ENCODE peak calls at places on chromosome 22, in five cellular contexts. I is hepatocyte; Z is CD8-positive, alpha-beta T cell; E is tibial nerve; Q is suprapubic skin. P is an unnamed sample. For H3K27me3, the result is how much of the 10 kb centered on the place peaks cover.

GRCh38 chr22:19275919-19276600 is 15.5 kb downstream of the CLTCL1 start:
- DNase-seq in I (no peak), Q (no peak), Z (no peak), E (no peak), P (no peak)

GRCh38 chr22:31947296-31947695 is 3.0 kb downstream of the YWHAH start:
- DNase-seq in I (no peak), Q (no peak), E (no peak), Z (no peak), P (no peak)

GRCh38 chr22:19902245-19902699 is 39.3 kb upstream of the COMT start:
- DNase-seq in Q (no peak), I (no peak), Z (no peak), E (no peak), P (no peak)

GRCh38 chr22:23565288-23565941 is 14.7 kb downstream of the IGLL1 start:
- DNase-seq in E (no peak), I (peak), Q (peak), Z (no peak), P (peak)

GRCh38 chr22:50399751-50400331 is 56.7 kb downstream of the PPP6R2 start:
- DNase-seq in Z (no peak), E (no peak), I (peak), Q (no peak), P (peak)

GRCh38 chr22:28021998-28022660 is 103.1 kb upstream of the PITPNB start:
- DNase-seq in E (no peak), Z (no peak), Q (peak), I (no peak), P (no peak)

GRCh38 chr22:47171441-47172221 is 409.2 kb downstream of the TBC1D22A start:
- DNase-seq in Z (no peak), E (peak), Q (peak), I (no peak), P (no peak)

GRCh38 chr22:32475428-32476010 is 908 bp downstream of the FBXO7 start:
- DNase-seq in Z (peak), Q (no peak), I (peak), E (no peak), P (peak)

GRCh38 chr22:47194476-47195155 is 432.2 kb downstream of the TBC1D22A start:
- DNase-seq in Z (peak), I (no peak), Q (peak), E (peak), P (no peak)

GRCh38 chr22:32830473-32830872 is 29.0 kb downstream of the TIMP3 start:
- DNase-seq in Z (no peak), I (no peak), E (no peak), Q (peak), P (no peak)

GRCh38 chr22:27163162-27164137 is 506.1 kb downstream of the MIAT start:
- DNase-seq in I (no peak), Z (no peak), E (no peak), Q (no peak), P (no peak)

GRCh38 chr22:20258584-20259335 is 9.4 kb downstream of the RTN4R start:
- DNase-seq in I (no peak), E (no peak), Q (no peak), Z (no peak), P (no peak)

GRCh38 chr22:24175160-24175808 is 6.0 kb upstream of the SUSD2 start:
- DNase-seq in I (peak), E (peak), Z (peak), Q (peak), P (peak)

GRCh38 chr22:22449819-22450218 is 58.7 kb downstream of the ZNF280B start:
- DNase-seq in I (no peak), E (no peak), Q (no peak), Z (no peak), P (no peak)

GRCh38 chr22:22452211-22452610 is 56.3 kb downstream of the ZNF280B start:
- DNase-seq in Z (no peak), E (no peak), I (no peak), Q (no peak), P (no peak)

GRCh38 chr22:22454997-22455396 is 53.5 kb downstream of the ZNF280B start:
- DNase-seq in E (no peak), Z (no peak), I (no peak), Q (no peak), P (no peak)

GRCh38 chr22:22450343-22450839 is 58.2 kb downstream of the ZNF280B start:
- DNase-seq in Z (no peak), E (peak), I (no peak), Q (no peak), P (no peak)

GRCh38 chr22:22452996-22453686 is 55.4 kb downstream of the ZNF280B start:
- DNase-seq in I (no peak), Q (no peak), E (no peak), Z (no peak), P (no peak)
- H3K27me3 ChIP-seq in I (under half), Q (under half), E (under half), Z (under half), P (under half)

GRCh38 chr22:49108636-49109315 is 718.9 kb downstream of the BRD1 start:
- DNase-seq in Q (no peak), E (no peak), I (no peak), Z (no peak), P (no peak)
- H3K27me3 ChIP-seq in Q (under half), E (under half), I (under half), Z (under half), P (under half)

DNA sequence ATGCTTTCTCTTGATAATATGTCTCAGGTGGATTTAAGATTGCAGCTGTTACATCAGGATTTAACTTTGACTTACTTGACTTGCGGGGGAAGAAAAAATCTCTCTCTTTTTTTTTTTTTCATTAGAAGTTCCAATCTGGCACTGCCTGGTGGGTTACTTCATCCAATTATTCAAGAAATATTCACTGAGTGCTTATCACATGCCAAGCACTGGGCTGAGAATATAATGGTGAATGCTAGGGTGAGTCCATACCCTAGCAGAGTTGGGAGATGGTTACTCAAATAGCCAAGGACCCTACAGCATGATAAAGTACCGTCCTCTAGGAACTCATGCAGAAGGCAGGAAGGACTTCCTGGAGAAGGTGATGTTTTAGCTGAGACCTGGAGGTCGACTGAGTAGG is 57.9 kb upstream of the EIF3D start:
- DNase-seq in Z (no peak), Q (no peak), E (no peak), I (no peak), P (no peak)
- H3K27me3 ChIP-seq in Z (under half), Q (under half), E (under half), I (under half), P (under half)

GRCh38 chr22:45426387-45426786 is 12.9 kb downstream of the RIBC2 start:
- DNase-seq in I (no peak), Q (peak), Z (no peak), E (no peak), P (no peak)

GRCh38 chr22:45425101-45425500 is 11.6 kb downstream of the RIBC2 start:
- DNase-seq in Z (peak), E (no peak), I (peak), Q (peak), P (no peak)

GRCh38 chr22:45427114-45427513 is 13.6 kb downstream of the RIBC2 start:
- DNase-seq in Z (no peak), E (no peak), I (no peak), Q (no peak), P (no peak)

GRCh38 chr22:45424241-45424731 is 10.8 kb downstream of the RIBC2 start:
- DNase-seq in Q (peak), Z (no peak), E (no peak), I (no peak), P (no peak)

GRCh38 chr22:45425531-45426265 is 12.2 kb downstream of the RIBC2 start:
- DNase-seq in Q (peak), E (no peak), Z (no peak), I (no peak), P (no peak)
- H3K27me3 ChIP-seq in Q (under half), E (under half), Z (under half), I (under half), P (under half)

DNA sequence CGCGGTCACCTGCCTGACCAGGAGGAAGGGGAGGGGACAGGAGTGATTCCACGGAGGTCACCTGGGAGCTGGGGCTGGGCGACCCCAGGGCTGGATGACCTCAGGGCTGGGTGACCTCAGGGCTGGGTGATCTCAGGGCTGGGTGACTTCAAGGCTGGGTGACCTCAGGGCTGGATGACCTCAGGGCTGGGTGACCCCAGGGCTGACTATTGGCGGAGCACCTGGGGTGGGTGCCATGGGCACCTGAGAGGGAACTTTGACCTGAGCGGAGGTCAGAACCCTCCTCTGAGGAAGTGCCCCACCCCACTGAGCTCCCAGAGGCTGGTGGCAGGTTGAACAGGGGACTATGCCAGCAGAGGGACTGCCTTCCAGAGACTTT is 11.8 kb upstream of the MPPED1 start:
- DNase-seq in I (no peak), Q (no peak), E (no peak), Z (no peak), P (no peak)
- H3K27me3 ChIP-seq in I (under half), Q (half or more), E (under half), Z (under half), P (under half)

GRCh38 chr22:41912338-41913039 is 2.4 kb downstream of the SHISA8 start:
- DNase-seq in I (no peak), Q (peak), E (no peak), Z (no peak), P (no peak)

GRCh38 chr22:41909290-41910049 is 5.4 kb downstream of the SHISA8 start:
- DNase-seq in Z (no peak), E (no peak), Q (peak), I (no peak), P (no peak)

GRCh38 chr22:41910599-41911291 is 4.1 kb downstream of the SHISA8 start:
- DNase-seq in Z (peak), I (peak), E (peak), Q (peak), P (peak)

GRCh38 chr22:41910050-41910598 is 4.8 kb downstream of the SHISA8 start:
- DNase-seq in I (no peak), E (no peak), Q (peak), Z (no peak), P (no peak)

DNA sequence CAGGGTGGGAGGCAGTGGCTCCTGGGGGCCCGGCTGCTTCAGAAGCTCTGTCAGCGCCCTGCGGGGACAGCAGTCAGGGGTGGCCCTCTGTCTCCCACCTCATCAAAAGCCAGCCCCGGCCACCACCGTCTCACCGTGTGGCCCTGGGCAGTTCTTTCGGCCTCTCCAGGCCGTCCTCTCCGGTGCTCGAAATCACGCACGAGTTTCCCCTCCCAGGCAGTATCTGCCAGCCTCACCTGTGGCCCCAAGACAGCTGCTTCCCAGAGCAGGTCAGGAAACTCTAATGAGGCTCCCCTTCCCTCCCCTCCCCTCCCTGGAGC is 3.6 kb downstream of the SHISA8 start:
- DNase-seq in Q (no peak), I (no peak), Z (no peak), E (no peak), P (no peak)
- H3K27me3 ChIP-seq in Q (half or more), I (half or more), Z (under half), E (under half), P (under half)

GRCh38 chr22:39215070-39215396 is 29.7 kb downstream of the PDGFB start:
- DNase-seq in I (no peak), E (no peak), Z (no peak), Q (peak), P (no peak)

GRCh38 chr22:39214006-39214382 is 30.8 kb downstream of the PDGFB start:
- DNase-seq in Q (peak), E (no peak), I (no peak), Z (peak), P (no peak)

GRCh38 chr22:39215430-39216142 is 29.2 kb downstream of the PDGFB start:
- DNase-seq in Z (peak), E (no peak), Q (peak), I (no peak), P (peak)

GRCh38 chr22:39214383-39215069 is 30.3 kb downstream of the PDGFB start:
- DNase-seq in Q (peak), E (no peak), Z (peak), I (no peak), P (no peak)

GRCh38 chr22:39212721-39213376 is 31.9 kb downstream of the PDGFB start:
- DNase-seq in I (no peak), Z (peak), E (no peak), Q (peak), P (no peak)
- H3K27me3 ChIP-seq in I (under half), Z (under half), E (under half), Q (under half), P (under half)

GRCh38 chr22:22193923-22194322 is 50.7 kb upstream of the VPREB1 start:
- DNase-seq in I (no peak), Z (no peak), E (no peak), Q (no peak), P (no peak)
- H3K27me3 ChIP-seq in I (under half), Z (under half), E (under half), Q (under half), P (under half)

DNA sequence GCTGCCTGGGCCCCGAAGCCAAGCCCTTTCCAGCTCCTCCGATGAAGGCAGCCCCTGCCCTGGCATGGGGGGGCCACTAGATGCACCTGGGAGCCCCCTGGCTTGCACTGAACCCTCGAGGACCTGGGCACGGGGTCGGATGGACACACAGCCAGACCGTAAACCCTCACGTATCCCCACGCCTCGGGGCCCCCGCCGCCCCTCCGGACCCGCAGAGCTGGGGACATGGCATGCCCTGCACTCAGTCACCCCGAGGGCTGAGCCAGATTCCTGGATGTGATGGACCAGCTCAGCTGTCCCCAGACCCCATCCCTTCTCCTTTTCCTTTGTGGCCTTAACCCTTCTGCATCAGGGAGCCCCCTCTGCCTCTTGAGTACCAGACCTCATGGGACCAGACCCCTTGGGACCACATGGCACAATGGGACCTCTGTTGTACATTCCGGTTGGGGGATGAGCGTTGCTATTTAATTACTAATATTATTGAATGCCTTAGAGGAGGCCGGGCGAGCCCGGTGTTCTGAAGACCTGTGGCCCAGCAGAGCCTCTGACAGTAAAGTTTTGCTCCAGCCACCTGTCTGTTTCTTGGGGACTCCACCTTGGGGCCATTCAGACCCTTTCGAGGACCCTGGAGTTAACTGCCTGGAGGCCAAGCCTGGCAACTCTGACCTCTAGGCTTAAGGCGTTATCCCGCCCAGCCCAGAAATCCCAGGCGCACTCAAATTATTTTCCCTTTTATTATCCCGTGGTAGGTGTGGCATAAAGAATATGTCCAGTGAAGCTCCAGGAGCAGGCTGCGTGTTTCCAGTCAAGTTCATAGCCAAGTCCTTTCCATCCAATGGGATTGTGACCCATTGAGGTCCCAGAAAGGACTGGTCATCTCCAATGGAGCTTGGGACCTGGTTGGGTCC is 3.0 kb downstream of the RASL10A start:
- DNase-seq in Z (no peak), I (no peak), E (peak), Q (peak), P (no peak)
- H3K27me3 ChIP-seq in Z (under half), I (under half), E (under half), Q (under half), P (half or more)

DNA sequence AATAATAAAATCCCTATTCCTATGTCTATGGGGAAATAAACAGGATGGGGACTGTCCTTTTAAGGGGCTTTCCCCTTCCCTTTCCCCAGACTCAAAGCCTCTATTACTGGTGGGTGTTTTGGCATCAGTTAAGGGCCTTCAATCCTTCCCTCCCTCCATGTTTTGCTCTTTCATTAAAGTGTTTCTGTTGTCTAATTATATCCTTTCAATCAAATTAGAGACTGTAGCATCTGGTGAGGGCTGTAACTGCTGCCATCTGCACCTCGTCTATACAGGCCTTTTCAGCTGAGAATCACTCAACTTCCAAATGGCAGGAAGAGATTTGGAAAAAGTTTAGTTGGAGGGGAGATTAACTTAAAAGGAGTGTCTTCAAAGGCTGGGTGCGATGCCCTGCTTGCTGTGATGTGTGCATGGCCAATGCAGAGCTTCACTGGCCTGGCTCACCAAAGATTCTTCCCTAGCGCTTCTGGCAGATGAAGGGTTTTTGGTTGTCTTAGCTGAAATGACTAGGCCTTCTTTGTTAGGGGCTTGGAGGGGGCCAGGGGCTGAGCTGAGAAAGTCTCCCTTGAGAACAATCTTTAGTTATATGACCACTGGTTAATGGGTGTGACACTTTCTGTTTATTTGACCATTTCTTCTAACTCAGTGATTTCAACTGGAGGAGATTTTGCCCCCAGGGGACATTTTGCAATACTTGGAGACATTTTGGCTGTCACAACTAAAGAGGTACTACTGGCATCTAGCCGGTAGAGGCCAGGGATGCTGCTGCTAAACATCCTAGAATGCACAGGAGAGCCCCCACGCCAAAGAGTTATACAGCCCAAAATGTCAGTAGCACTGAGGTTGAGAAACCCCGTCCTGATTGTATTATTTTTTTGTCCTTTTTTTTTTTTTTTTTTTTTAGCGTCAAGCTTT is 7.5 kb downstream of the KREMEN1 start:
- DNase-seq in Z (no peak), E (peak), I (no peak), Q (peak), P (no peak)
- H3K27me3 ChIP-seq in Z (under half), E (under half), I (under half), Q (under half), P (under half)